ENCODE peak calls at places on chromosomes 7 and 10, in five cellular contexts. H is mesenchymal stem cell; J is iris pigment epithelial cell; I is central memory CD4-positive, alpha-beta T cell; E is HTR-8/SVneo. L is an unnamed sample.

GRCh38 chr10:60687679-60688078 is 90.6 kb upstream of the CDK1 start:
- DNase-seq in H (no peak), E (no peak), I (no peak), J (no peak), L (no peak)

GRCh38 chr7:128874140-128875031 is 11.7 kb downstream of the ATP6V1F start:
- DNase-seq in I (no peak), J (no peak), H (no peak), E (no peak), L (no peak)

GRCh38 chr7:157806711-157807110 is 469.9 kb downstream of the DNAJB6 start:
- DNase-seq in I (no peak), J (no peak), H (no peak), E (no peak), L (no peak)

GRCh38 chr10:80664071-80664680 is 126.5 kb downstream of the SH2D4B start:
- DNase-seq in I (no peak), H (peak), E (peak), J (peak), L (peak)

GRCh38 chr7:139153832-139154231 is 44.3 kb upstream of the ZC3HAV1 start:
- DNase-seq in J (peak), H (peak), E (no peak), I (no peak), L (no peak)

GRCh38 chr10:21649441-21649872 is 115.4 kb downstream of the MLLT10 start:
- DNase-seq in J (peak), I (no peak), E (no peak), H (no peak), L (no peak)

GRCh38 chr10:33034931-33035330 is 76.9 kb upstream of the ITGB1 start:
- DNase-seq in E (no peak), J (peak), H (no peak), I (no peak), L (no peak)

GRCh38 chr7:7157887-7158271 is 24.5 kb upstream of the C1GALT1 start:
- DNase-seq in J (peak), I (no peak), H (no peak), E (no peak), L (no peak)

GRCh38 chr10:125013529-125013872 is 71.6 kb downstream of the ZRANB1 start:
- DNase-seq in H (no peak), E (no peak), I (no peak), J (no peak), L (no peak)

GRCh38 chr7:45692031-45692430 is 117.9 kb downstream of the ADCY1 start:
- DNase-seq in E (no peak), J (no peak), H (no peak), I (no peak), L (no peak)

GRCh38 chr7:82164813-82165212 is 278.8 kb downstream of the CACNA2D1 start:
- DNase-seq in J (peak), H (peak), I (no peak), E (no peak), L (no peak)

GRCh38 chr10:80501913-80502521 is 35.7 kb upstream of the SH2D4B start:
- DNase-seq in I (no peak), H (no peak), E (no peak), J (peak), L (no peak)

GRCh38 chr7:140610204-140611165 is 30.1 kb downstream of the DENND2A start:
- DNase-seq in J (no peak), I (no peak), E (no peak), H (peak), L (no peak)

GRCh38 chr10:101050206-101051069 is 11.4 kb upstream of the KAZALD1 start:
- DNase-seq in I (peak), E (peak), J (peak), H (peak), L (peak)

GRCh38 chr7:101549734-101550133 is 79.4 kb downstream of the MYL10 start:
- DNase-seq in I (no peak), J (no peak), E (no peak), H (no peak), L (no peak)

GRCh38 chr10:106107711-106108110 is 1056.8 kb downstream of the SORCS1 start:
- DNase-seq in I (no peak), H (peak), E (no peak), J (peak), L (no peak)

GRCh38 chr7:99311702-99312101 is 14.0 kb upstream of the ARPC1A start:
- DNase-seq in I (no peak), H (no peak), E (no peak), J (no peak), L (no peak)

GRCh38 chr7:100444311-100445278 is 8.3 kb upstream of the PPP1R35 start:
- DNase-seq in I (no peak), J (peak), H (peak), E (no peak), L (no peak)

GRCh38 chr7:128164061-128164954 is 76.8 kb upstream of the LEP start:
- DNase-seq in E (peak), J (peak), I (no peak), H (peak), L (no peak)

GRCh38 chr10:100714566-100714950 is 30.8 kb upstream of the PAX2 start:
- DNase-seq in I (no peak), J (no peak), H (no peak), E (no peak), L (no peak)

GRCh38 chr7:126569402-126569801 is 683.3 kb downstream of the GRM8 start:
- DNase-seq in J (no peak), I (no peak), H (no peak), E (no peak), L (no peak)

GRCh38 chr10:130557181-130557580 is 421.0 kb downstream of the GLRX3 start:
- DNase-seq in J (no peak), E (no peak), I (no peak), H (no peak), L (no peak)

GRCh38 chr7:1086588-1087461 is 1.1 kb upstream of the GPER1 start:
- DNase-seq in H (peak), J (peak), E (peak), I (peak), L (peak)

GRCh38 chr7:150375662-150376521 is 3.2 kb upstream of the ZNF775 start:
- DNase-seq in I (peak), H (no peak), E (no peak), J (no peak), L (no peak)

GRCh38 chr7:108650487-108650886 is 80.8 kb downstream of the DNAJB9 start:
- DNase-seq in J (peak), H (no peak), E (no peak), I (no peak), L (no peak)

GRCh38 chr10:58081353-58081752 is 186.3 kb downstream of the IPMK start:
- DNase-seq in E (no peak), I (no peak), J (no peak), H (no peak), L (no peak)

GRCh38 chr10:118922226-118922625 is 107.3 kb upstream of the NANOS1 start:
- DNase-seq in H (no peak), I (no peak), J (no peak), E (no peak), L (no peak)

GRCh38 chr7:11332865-11333228 is 359.2 kb downstream of the PHF14 start:
- DNase-seq in E (no peak), I (no peak), J (no peak), H (no peak), L (no peak)

GRCh38 chr10:121823993-121824463 is 103.8 kb downstream of the ATE1 start:
- DNase-seq in J (peak), I (peak), E (peak), H (peak), L (peak)

GRCh38 chr7:16753932-16754571 is 497 bp downstream of the TSPAN13 start:
- DNase-seq in H (peak), E (peak), I (no peak), J (peak), L (peak)

GRCh38 chr7:117061751-117062150 is 108.5 kb downstream of the ST7 start:
- DNase-seq in J (peak), H (no peak), E (no peak), I (no peak), L (no peak)

GRCh38 chr7:158828343-158829020 is 827 bp downstream of the ESYT2 start:
- DNase-seq in J (peak), I (no peak), H (no peak), E (no peak), L (peak)

GRCh38 chr7:130996205-130996840 is 262.3 kb upstream of the KLF14 start:
- DNase-seq in H (no peak), J (no peak), I (no peak), E (no peak), L (no peak)

L was measured in frontal cortex.